ENCODE peak calls at places on chromosome 20, in nine cellular contexts. T is RWPE1, I is endothelial cell, B is HCT116, S is lung, J is colonic mucosa, R is choroid plexus epithelial cell, V is heart left ventricle, X is glutamatergic neuron. K is an unnamed sample.

GRCh38 chr20:17925300-17925939 is 43.2 kb downstream of the SNX5 start:
- DNase-seq in X (no peak), R (no peak), V (no peak), B (no peak), J (peak; percentile 91), T (no peak), S (no peak), I (no peak), K (no peak)

GRCh38 chr20:5642155-5642981 is 107.8 kb upstream of the SHLD1 start:
- DNase-seq in B (no peak), X (no peak), V (no peak), S (peak; percentile 63), R (peak; percentile 56), I (no peak), J (peak; percentile 49), T (no peak), K (no peak)

GRCh38 chr20:17735959-17736621 is 36.3 kb downstream of the BANF2 start:
- DNase-seq in R (no peak), S (no peak), T (no peak), B (no peak), I (no peak), J (no peak), X (no peak), V (no peak), K (no peak)

GRCh38 chr20:20366551-20366895 is 1.4 kb upstream of the INSM1 start:
- DNase-seq in R (no peak), B (no peak), T (no peak), X (no peak), I (no peak), V (no peak), S (no peak), J (no peak), K (no peak)

GRCh38 chr20:25346349-25346748 is 44.3 kb downstream of the ABHD12 start:
- DNase-seq in R (no peak), B (no peak), X (no peak), J (no peak), S (no peak), I (no peak), T (no peak), V (no peak), K (no peak)

GRCh38 chr20:58710481-58711265 is 18.1 kb downstream of the NPEPL1 start:
- DNase-seq in I (peak; percentile 2), S (peak; percentile 28), R (no peak), T (no peak), J (peak; percentile 12), X (peak; percentile 17), V (no peak), B (no peak), K (no peak)

GRCh38 chr20:49690899-49691620 is 22.6 kb downstream of the B4GALT5 start:
- DNase-seq in S (no peak), V (no peak), T (peak; percentile 64), X (no peak), R (peak; percentile 76), J (no peak), I (no peak), B (peak; percentile 73), K (no peak)

GRCh38 chr20:45892828-45893500 is 1.8 kb downstream of the CTSA start:
- DNase-seq in I (no peak), J (peak; percentile 81), T (peak; percentile 59), S (no peak), X (no peak), B (no peak), R (peak; percentile 60), V (no peak), K (no peak)

GRCh38 chr20:45164906-45165305 is 9.8 kb upstream of the PI3 start:
- DNase-seq in T (no peak), J (no peak), R (no peak), X (no peak), B (no peak), I (no peak), S (no peak), V (no peak), K (no peak)

GRCh38 chr20:58576590-58576944 is 61.4 kb upstream of the APCDD1L start:
- DNase-seq in S (no peak), B (no peak), I (no peak), T (no peak), R (no peak), X (no peak), V (no peak), J (no peak), K (no peak)

DNA sequence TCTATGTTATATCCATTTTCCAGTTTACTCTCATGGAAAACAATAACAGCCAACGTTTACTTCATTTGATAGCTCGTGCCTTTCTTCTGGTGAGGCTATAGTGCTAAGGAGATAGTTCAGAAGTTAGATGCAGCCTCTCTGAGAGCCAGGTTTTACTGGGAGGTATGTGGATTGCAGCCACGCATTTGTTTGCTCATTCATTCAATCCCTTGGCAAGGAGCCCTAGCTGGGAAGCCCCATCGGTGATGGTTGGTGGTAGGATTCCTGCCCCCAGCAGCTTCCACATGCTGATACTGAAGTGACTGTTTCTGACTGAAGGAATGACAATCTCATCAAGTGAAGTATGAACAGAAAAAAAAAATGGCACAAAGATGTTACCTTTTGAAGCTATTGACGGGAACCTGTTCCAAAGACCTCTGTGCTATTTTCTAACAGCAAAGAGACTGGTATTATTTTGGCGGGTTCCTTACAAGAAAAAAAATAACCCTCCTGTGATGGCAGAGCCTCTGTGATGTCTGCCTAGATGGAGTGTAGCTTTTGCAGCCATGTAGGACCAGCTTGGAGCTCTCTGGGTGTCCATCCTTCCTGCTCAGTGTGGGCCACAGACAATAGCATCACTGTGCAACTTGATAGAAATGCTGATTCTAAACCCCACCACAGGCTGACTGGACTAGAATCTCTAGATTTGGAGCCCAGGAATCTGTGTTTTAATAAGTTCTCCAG is 30.6 kb downstream of the SNAP25 start:
- DNase-seq in B (no peak), T (no peak), J (no peak), R (peak; percentile 43), S (no peak), X (no peak), I (no peak), V (no peak), K (no peak)
- TF ChIP-seq CTCF in B (no peak), T (no peak), J (no peak), R (no peak), S (no peak), X (no peak), I (no peak), V (no peak), K (no peak)

DNA sequence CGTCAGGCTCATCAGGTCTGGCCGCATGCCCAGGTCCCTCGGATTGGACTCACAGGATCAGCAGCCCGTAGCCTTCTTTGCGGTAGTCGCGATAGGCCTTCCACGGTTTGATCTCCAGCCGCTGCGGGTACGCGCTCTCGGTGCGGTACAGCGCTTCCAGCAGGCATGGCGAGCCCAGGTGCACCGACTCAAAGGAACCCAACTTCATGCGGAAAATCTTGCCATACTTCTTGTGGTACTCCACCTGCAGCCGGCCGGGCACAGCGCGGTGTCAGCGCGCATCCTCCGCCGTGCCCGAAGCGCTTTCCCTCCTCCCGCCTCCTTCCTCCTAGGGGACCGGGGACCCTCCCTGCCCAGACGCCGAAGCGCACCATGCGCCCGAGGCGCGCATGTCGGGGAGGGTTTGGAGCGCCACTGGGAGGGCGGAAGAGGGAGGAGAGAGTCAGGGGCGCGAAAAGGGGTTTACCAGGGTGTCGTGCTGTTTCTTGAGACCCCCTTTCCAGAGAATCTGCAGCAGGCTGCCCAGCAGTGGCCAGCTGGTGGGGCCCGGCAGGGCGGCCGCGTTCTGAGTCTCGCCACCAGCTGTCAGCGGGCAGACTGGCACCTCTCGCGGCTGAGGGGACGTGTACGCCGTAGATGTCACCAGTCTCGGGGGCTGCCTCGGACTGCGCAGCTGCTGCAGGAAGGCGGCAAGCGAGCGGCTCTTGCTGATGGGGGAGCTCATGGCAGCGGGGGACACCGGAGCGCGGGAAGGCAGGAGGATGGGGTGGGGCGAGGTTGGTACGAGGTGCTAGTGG is 732 bp downstream of the CYP24A1 start:
- DNase-seq in X (peak; percentile 60), J (peak; percentile 31), B (no peak), I (peak; percentile 13), S (no peak), V (no peak), T (no peak), R (no peak), K (no peak)
- TF ChIP-seq CTCF in X (no peak), J (no peak), B (no peak), I (no peak), S (no peak), V (no peak), T (no peak), R (no peak), K (no peak)

GRCh38 chr20:12965880-12966270 is 42.9 kb upstream of the SPTLC3 start:
- DNase-seq in R (no peak), T (no peak), V (no peak), X (no peak), J (no peak), S (no peak), I (no peak), B (no peak), K (no peak)

GRCh38 chr20:12968472-12968871 is 40.3 kb upstream of the SPTLC3 start:
- DNase-seq in T (no peak), S (no peak), X (no peak), J (no peak), B (no peak), V (no peak), R (no peak), I (no peak), K (no peak)

GRCh38 chr20:12967932-12968331 is 40.8 kb upstream of the SPTLC3 start:
- DNase-seq in B (no peak), J (no peak), V (no peak), I (no peak), R (no peak), S (no peak), T (no peak), X (no peak), K (no peak)

GRCh38 chr20:12965212-12965879 is 43.4 kb upstream of the SPTLC3 start:
- DNase-seq in B (no peak), I (no peak), J (no peak), T (no peak), R (no peak), X (no peak), S (no peak), V (no peak), K (no peak)

GRCh38 chr20:12966468-12967085 is 42.2 kb upstream of the SPTLC3 start:
- DNase-seq in B (no peak), V (no peak), I (no peak), X (no peak), S (no peak), J (no peak), T (peak; percentile 23), R (peak; percentile 87), K (no peak)
- TF ChIP-seq CTCF in B (no peak), V (peak; percentile 22), I (no peak), X (no peak), S (no peak), J (no peak), T (peak; percentile 31), R (peak; percentile 68), K (peak; percentile 58)

DNA sequence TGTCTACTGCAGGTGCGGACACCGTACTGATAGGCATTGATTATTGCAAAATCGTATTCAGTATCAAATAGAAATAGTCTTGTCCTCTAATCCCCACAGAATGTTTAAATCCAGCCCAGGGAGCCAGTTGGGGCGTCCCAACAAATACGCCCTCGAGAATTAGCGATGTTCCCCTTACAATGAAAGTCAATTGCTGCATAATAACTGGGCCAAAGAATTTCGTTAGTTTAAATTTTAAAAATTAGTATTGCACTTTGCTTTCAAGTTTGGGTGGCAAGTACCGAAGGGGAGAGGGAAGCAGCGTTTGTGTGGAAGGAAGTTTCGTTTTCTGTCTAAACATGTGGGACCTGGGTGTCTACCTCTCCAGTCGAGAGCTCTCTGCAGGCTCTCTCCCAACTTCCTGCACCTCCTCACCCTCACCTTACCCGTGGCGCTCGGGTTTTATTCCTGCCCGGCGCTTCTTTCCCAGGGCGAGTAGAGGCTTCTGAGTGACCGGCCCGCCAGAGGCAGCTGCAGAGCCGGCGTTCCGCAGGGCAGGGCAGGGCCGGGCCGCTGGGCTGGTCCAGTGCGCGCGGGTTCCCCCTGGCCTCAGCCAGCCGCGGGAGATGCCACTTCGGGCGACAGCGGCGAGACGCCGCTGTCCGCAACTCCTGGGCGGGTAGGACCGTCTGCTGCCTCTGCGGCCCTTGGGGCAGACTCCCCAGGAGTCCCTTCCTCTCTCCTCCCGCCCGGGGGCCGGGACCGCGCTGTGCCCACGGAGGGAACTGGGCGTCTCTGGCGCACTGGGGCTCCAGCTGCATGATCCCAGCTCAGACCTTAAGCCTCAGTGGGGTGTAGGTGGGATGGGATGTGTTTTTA is 862 bp upstream of the TFAP2C start:
- DNase-seq in J (peak; percentile 27), R (peak; percentile 14), S (no peak), X (peak; percentile 56), I (peak; percentile 39), B (no peak), V (no peak), T (peak; percentile 42), K (no peak)
- TF ChIP-seq CTCF in J (no peak), R (no peak), S (no peak), X (no peak), I (no peak), B (no peak), V (no peak), T (no peak), K (no peak)